ENCODE peak calls at places on chromosome 20, in five cellular contexts. A is psoas muscle, M is cardiac muscle cell, C is mammary epithelial cell, J is esophagus squamous epithelium. O is an unnamed sample.

GRCh38 chr20:21053002-21053762 is 53.0 kb downstream of the LINC00237 start:
- DNase-seq in A (no peak), M (no peak), C (no peak), J (no peak), O (no peak)

GRCh38 chr20:2914160-2914559 is 40.9 kb downstream of the PTPRA start:
- DNase-seq in A (no peak), M (peak; percentile 54), C (peak; percentile 18), J (no peak), O (no peak)

GRCh38 chr20:1567392-1568165 is 10.1 kb upstream of the SIRPD start:
- DNase-seq in A (no peak), M (peak; percentile 33), C (peak; percentile 89), J (no peak), O (no peak)

GRCh38 chr20:34268145-34268544 is 26.9 kb downstream of the ASIP start:
- DNase-seq in A (no peak), M (no peak), C (no peak), J (no peak), O (no peak)

GRCh38 chr20:57594092-57594911 is 25.9 kb downstream of the ZBP1 start:
- DNase-seq in A (peak; percentile 76), M (peak; percentile 46), C (no peak), J (no peak), O (no peak)

GRCh38 chr20:39070484-39071231 is 108.5 kb downstream of the DHX35 start:
- DNase-seq in A (no peak), M (peak; percentile 24), C (peak; percentile 72), J (no peak), O (no peak)

GRCh38 chr20:22824077-22824476 is 211.0 kb upstream of the SSTR4 start:
- DNase-seq in A (no peak), M (peak; percentile 7), C (no peak), J (no peak), O (no peak)

GRCh38 chr20:24650091-24650490 is 180.7 kb downstream of the SYNDIG1 start:
- DNase-seq in A (no peak), M (peak; percentile 75), C (no peak), J (no peak), O (no peak)

GRCh38 chr20:60453847-60454246 is 495.6 kb downstream of the CDH26 start:
- DNase-seq in A (no peak), M (no peak), C (no peak), J (no peak), O (no peak)

GRCh38 chr20:32332614-32333013 is 25.5 kb upstream of the ASXL1 start:
- DNase-seq in A (no peak), M (peak; percentile 48), C (peak; percentile 82), J (no peak), O (no peak)

GRCh38 chr20:32490942-32491763 is 94.0 kb downstream of the NOL4L start:
- DNase-seq in A (peak; percentile 15), M (no peak), C (no peak), J (no peak), O (no peak)

GRCh38 chr20:1094706-1095220 is 23.6 kb upstream of the PSMF1 start:
- DNase-seq in A (no peak), M (no peak), C (no peak), J (no peak), O (peak; percentile 41)

GRCh38 chr20:52748235-52748950 is 223.8 kb upstream of the TSHZ2 start:
- DNase-seq in A (no peak), M (peak; percentile 61), C (no peak), J (no peak), O (no peak)

GRCh38 chr20:19609642-19610223 is 148.3 kb upstream of the RIN2 start:
- DNase-seq in A (no peak), M (no peak), C (peak; percentile 90), J (no peak), O (no peak)

GRCh38 chr20:35663813-35664543 is 722 bp downstream of the CPNE1 start:
- DNase-seq in A (peak; percentile 57), M (peak; percentile 41), C (peak; percentile 54), J (no peak), O (peak; percentile 68)

GRCh38 chr20:60062431-60063336 is 104.5 kb downstream of the CDH26 start:
- DNase-seq in A (peak; percentile 70), M (peak; percentile 30), C (no peak), J (no peak), O (no peak)

GRCh38 chr20:19690462-19690861 is 67.6 kb upstream of the RIN2 start:
- DNase-seq in A (no peak), M (peak; percentile 52), C (no peak), J (no peak), O (no peak)

GRCh38 chr20:19688031-19688806 is 69.8 kb upstream of the RIN2 start:
- DNase-seq in A (peak; percentile 89), M (peak; percentile 90), C (peak; percentile 84), J (no peak), O (peak; percentile 18)

GRCh38 chr20:34316191-34316814 is 13.1 kb upstream of the AHCY start:
- DNase-seq in A (no peak), M (peak; percentile 27), C (peak; percentile 85), J (no peak), O (no peak)

GRCh38 chr20:18042211-18042610 is 15.5 kb downstream of the OVOL2 start:
- DNase-seq in A (no peak), M (no peak), C (no peak), J (no peak), O (no peak)

GRCh38 chr20:14343658-14344057 is 6.2 kb upstream of the FLRT3 start:
- DNase-seq in A (no peak), M (no peak), C (no peak), J (no peak), O (no peak)

GRCh38 chr20:36728986-36729385 is 16.9 kb downstream of the NDRG3 start:
- DNase-seq in A (no peak), M (peak; percentile 19), C (peak; percentile 58), J (no peak), O (no peak)

GRCh38 chr20:17619351-17620093 is 49.6 kb downstream of the DSTN start:
- DNase-seq in A (peak; percentile 47), M (no peak), C (no peak), J (no peak), O (no peak)

DNA sequence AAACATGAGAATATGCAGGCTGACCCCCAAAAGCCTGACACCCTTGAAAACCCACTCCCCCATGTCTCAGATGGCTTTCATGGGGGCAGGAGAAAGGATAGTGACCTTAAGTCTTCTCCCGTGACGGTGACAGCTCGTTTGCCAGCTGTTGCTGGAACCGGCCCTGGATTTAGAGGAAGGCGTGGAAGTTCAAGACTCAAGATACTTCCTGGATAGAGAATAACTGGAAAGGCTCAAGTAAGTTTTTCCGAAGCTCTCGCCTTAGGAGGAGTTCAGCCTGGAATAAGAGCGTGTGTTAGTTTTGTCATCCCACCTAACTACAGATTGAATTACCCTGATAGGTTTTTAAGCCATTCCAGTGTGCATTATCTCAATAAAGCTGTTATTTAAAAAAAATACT is 11.6 kb upstream of the MTG2 start:
- DNase-seq in A (no peak), M (no peak), C (no peak), J (no peak), O (no peak)
- H3K36me3 ChIP-seq in A (peaks cover under 1% of the 10 kb centered on the region), M (peaks cover 21% of the 10 kb centered on the region), C (peaks cover 11% of the 10 kb centered on the region), J (peaks cover 11% of the 10 kb centered on the region), O (peaks cover 20% of the 10 kb centered on the region)

GRCh38 chr20:47982574-47983360 is 197.5 kb upstream of the SULF2 start:
- DNase-seq in A (no peak), M (no peak), C (no peak), J (no peak), O (no peak)

GRCh38 chr20:47981242-47981641 is 196.0 kb upstream of the SULF2 start:
- DNase-seq in A (no peak), M (no peak), C (no peak), J (no peak), O (no peak)

GRCh38 chr20:47980336-47981177 is 195.3 kb upstream of the SULF2 start:
- DNase-seq in A (no peak), M (no peak), C (no peak), J (no peak), O (no peak)

GRCh38 chr20:47985092-47985850 is 200.0 kb upstream of the SULF2 start:
- DNase-seq in A (no peak), M (peak; percentile 65), C (peak; percentile 25), J (no peak), O (peak; percentile 13)

GRCh38 chr20:47984437-47984836 is 199.2 kb upstream of the SULF2 start:
- DNase-seq in A (no peak), M (no peak), C (no peak), J (no peak), O (peak; percentile 31)
- TF ChIP-seq CTCF in A (no peak), M (no peak), C (no peak), J (no peak), O (no peak)

GRCh38 chr20:63968136-63968927 is 1.4 kb downstream of the ZNF512B start:
- DNase-seq in A (no peak), M (no peak), C (no peak), J (no peak), O (no peak)

GRCh38 chr20:63967330-63968135 is 2.2 kb downstream of the ZNF512B start:
- DNase-seq in A (peak; percentile 53), M (no peak), C (no peak), J (no peak), O (no peak)

GRCh38 chr20:63968928-63969760 is 586 bp downstream of the ZNF512B start:
- DNase-seq in A (peak; percentile 64), M (no peak), C (no peak), J (no peak), O (no peak)

GRCh38 chr20:63966172-63966943 is 3.4 kb downstream of the ZNF512B start:
- DNase-seq in A (peak; percentile 60), M (no peak), C (no peak), J (no peak), O (no peak)

DNA sequence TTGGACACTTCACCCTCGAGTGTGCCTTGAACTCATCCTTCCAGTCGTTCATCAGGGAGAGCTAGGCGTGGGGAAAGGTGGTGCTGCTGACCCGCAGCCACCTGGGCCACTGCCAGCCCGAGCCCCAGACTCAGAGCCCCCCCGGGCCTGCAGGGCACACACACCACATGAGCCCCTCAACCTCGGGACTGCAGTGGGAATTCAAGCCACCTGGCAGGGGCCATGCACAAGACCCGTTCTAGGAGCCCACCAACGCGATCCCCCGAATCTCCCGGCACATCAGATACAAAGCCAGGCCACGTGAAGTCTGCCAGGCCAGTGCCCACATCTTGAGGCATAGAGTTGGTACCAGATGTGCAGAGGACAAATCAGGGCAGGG is 2.8 kb downstream of the ZNF512B start:
- DNase-seq in A (no peak), M (no peak), C (no peak), J (no peak), O (no peak)
- H3K9me3 ChIP-seq in A (no peaks in the 10 kb centered on the region), M (no peaks in the 10 kb centered on the region), C (no peaks in the 10 kb centered on the region), J (no peaks in the 10 kb centered on the region), O (no peaks in the 10 kb centered on the region)

DNA sequence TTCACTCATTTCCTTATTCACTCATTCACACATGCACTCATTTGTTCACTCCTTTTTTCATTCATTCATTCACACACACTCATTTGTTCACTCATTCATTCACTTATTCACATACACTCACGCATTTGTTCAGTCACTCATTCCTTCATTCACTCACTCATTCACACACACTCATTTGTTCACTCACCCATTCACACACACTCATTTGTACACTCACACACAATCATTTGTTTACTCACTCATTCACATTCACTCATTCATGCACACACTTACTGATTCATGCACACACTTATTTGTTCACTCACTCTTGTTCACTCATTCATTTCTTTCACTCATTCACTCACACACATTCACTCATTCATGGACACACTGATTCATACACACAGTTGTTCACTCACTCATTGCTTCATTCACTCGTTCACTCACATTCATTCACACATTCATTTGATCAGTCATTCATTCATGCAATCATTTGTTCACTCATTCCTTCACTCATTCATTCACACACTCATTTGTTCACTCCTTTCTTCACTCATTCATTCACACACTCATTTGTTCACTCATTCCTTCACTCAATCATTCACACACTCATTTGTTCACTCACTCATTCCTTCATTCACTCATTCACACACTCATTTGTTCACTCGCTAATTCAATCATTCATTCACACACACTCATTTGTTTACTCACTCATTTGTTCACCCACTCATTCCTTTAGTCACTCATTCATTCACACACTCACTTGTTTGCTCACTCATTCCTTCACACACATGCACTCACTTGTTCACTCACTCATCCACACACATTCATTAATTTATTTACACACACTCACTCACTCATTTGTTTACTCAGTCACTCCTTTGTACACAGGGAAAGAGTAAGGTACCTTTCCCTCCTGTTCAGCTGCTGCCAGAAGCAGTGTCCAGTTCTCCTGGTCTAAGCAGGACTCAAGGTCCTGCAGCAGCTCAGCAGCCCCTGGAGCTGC is 50.7 kb upstream of the BHLHE23 start:
- DNase-seq in A (no peak), M (peak; percentile 14), C (no peak), J (no peak), O (peak; percentile 9)
- H3K36me3 ChIP-seq in A (no peaks in the 10 kb centered on the region), M (no peaks in the 10 kb centered on the region), C (no peaks in the 10 kb centered on the region), J (no peaks in the 10 kb centered on the region), O (no peaks in the 10 kb centered on the region)

O was measured in ascending aorta.